ENCODE peak calls at places on chromosome 4, in six cellular contexts. V is activated gamma-delta T cell treated with anti-CD3 and anti-CD28 coated beads, Interleukin-2, amount 50 U/mL, for 16 hours; X is left lung; E is AG04450; W is activated effector memory CD4-positive, alpha-beta T cell treated with Interleukin-2 at 50 U/mL for 16 hours; C is body of pancreas. S is an unnamed sample.

GRCh38 chr4:130419576-130419975 is 1323.6 kb downstream of the C4orf33 start:
- DNase-seq in V (no peak), X (no peak), E (no peak), W (no peak), C (no peak), S (no peak)

GRCh38 chr4:86451560-86452322 is 91.9 kb upstream of the MAPK10 start:
- DNase-seq in V (no peak), X (no peak), E (no peak), W (no peak), C (no peak), S (no peak)

GRCh38 chr4:82017680-82018079 is 356.1 kb downstream of the HNRNPD start:
- DNase-seq in V (no peak), X (no peak), E (no peak), W (no peak), C (no peak), S (no peak)

GRCh38 chr4:80138556-80139538 is 58.5 kb upstream of the PRDM8 start:
- DNase-seq in V (no peak), X (no peak), E (no peak), W (peak; percentile 42), C (no peak), S (peak; percentile 45)

GRCh38 chr4:126627255-126627654 is 1005.5 kb upstream of the INTU start:
- DNase-seq in V (no peak), X (no peak), E (no peak), W (no peak), C (no peak), S (no peak)

GRCh38 chr4:184269879-184270430 is 52.3 kb upstream of the ENPP6 start:
- DNase-seq in V (no peak), X (no peak), E (no peak), W (no peak), C (no peak), S (no peak)

GRCh38 chr4:122666527-122667245 is 45.8 kb upstream of the IL21 start:
- DNase-seq in V (no peak), X (no peak), E (peak; percentile 63), W (no peak), C (no peak), S (no peak)

GRCh38 chr4:150817017-150817416 is 198.1 kb downstream of the LRBA start:
- DNase-seq in V (no peak), X (no peak), E (no peak), W (no peak), C (no peak), S (no peak)

GRCh38 chr4:185020863-185021761 is 2.8 kb downstream of the HELT start:
- DNase-seq in V (no peak), X (no peak), E (no peak), W (no peak), C (no peak), S (no peak)

GRCh38 chr4:5711479-5712184 is 631 bp downstream of the EVC start:
- DNase-seq in V (no peak), X (no peak), E (no peak), W (no peak), C (peak; percentile 44), S (no peak)